ENCODE peak calls at places on chromosomes 3 and 15, in six cellular contexts. One of them, this sample, is unnamed.

GRCh38 chr3:134364061-134364935 is 9.9 kb downstream of the AMOTL2 start:
- DNase-seq in GM13977: peak; percentile 48
- DNase-seq in upper lobe of left lung: peak; percentile 94
- DNase-seq in GM20000: peak; percentile 47
- DNase-seq in endodermal cell: peak; percentile 99
- DNase-seq in substantia nigra: peak; percentile 62
- DNase-seq in this sample: peak; percentile 93

GRCh38 chr3:12187448-12188327 is 29.0 kb upstream of the TIMP4 start:
- DNase-seq in GM13977: peak; percentile 46
- DNase-seq in upper lobe of left lung: peak; percentile 56
- DNase-seq in GM20000: peak; percentile 36
- DNase-seq in endodermal cell: peak; percentile 57
- DNase-seq in substantia nigra: no peak
- DNase-seq in this sample: peak; percentile 62

GRCh38 chr3:88142094-88142624 is 7.6 kb upstream of the C3orf38 start:
- DNase-seq in GM13977: no peak
- DNase-seq in upper lobe of left lung: no peak
- DNase-seq in GM20000: no peak
- DNase-seq in endodermal cell: no peak
- DNase-seq in substantia nigra: no peak
- DNase-seq in this sample: peak; percentile 39

GRCh38 chr3:181839915-181840295 is 128.2 kb downstream of the SOX2 start:
- DNase-seq in GM13977: no peak
- DNase-seq in upper lobe of left lung: no peak
- DNase-seq in GM20000: no peak
- DNase-seq in endodermal cell: no peak
- DNase-seq in substantia nigra: no peak
- DNase-seq in this sample: peak; percentile 16

GRCh38 chr3:58334013-58334321 is 1.3 kb downstream of the PXK start:
- DNase-seq in GM13977: no peak
- DNase-seq in upper lobe of left lung: no peak
- DNase-seq in GM20000: no peak
- DNase-seq in endodermal cell: no peak
- DNase-seq in substantia nigra: no peak
- DNase-seq in this sample: no peak

GRCh38 chr15:68561901-68562300 is 16.9 kb upstream of the CORO2B start:
- DNase-seq in GM13977: no peak
- DNase-seq in upper lobe of left lung: no peak
- DNase-seq in GM20000: no peak
- DNase-seq in endodermal cell: no peak
- DNase-seq in substantia nigra: no peak
- DNase-seq in this sample: no peak

GRCh38 chr3:170941551-170941950 is 33.1 kb upstream of the EIF5A2 start:
- DNase-seq in GM13977: no peak
- DNase-seq in upper lobe of left lung: no peak
- DNase-seq in GM20000: no peak
- DNase-seq in endodermal cell: no peak
- DNase-seq in substantia nigra: no peak
- DNase-seq in this sample: no peak

GRCh38 chr3:187963003-187963676 is 190.8 kb upstream of the LPP start:
- DNase-seq in GM13977: no peak
- DNase-seq in upper lobe of left lung: no peak
- DNase-seq in GM20000: no peak
- DNase-seq in endodermal cell: no peak
- DNase-seq in substantia nigra: no peak
- DNase-seq in this sample: no peak

GRCh38 chr3:184771158-184771730 is 40.7 kb upstream of the VPS8 start:
- DNase-seq in GM13977: no peak
- DNase-seq in upper lobe of left lung: no peak
- DNase-seq in GM20000: no peak
- DNase-seq in endodermal cell: no peak
- DNase-seq in substantia nigra: no peak
- DNase-seq in this sample: no peak

GRCh38 chr3:172268896-172269295 is 179.4 kb downstream of the GHSR start:
- DNase-seq in GM13977: no peak
- DNase-seq in upper lobe of left lung: no peak
- DNase-seq in GM20000: no peak
- DNase-seq in endodermal cell: no peak
- DNase-seq in substantia nigra: no peak
- DNase-seq in this sample: no peak

GRCh38 chr3:43198791-43199644 is 87.3 kb upstream of the SNRK start:
- DNase-seq in GM13977: no peak
- DNase-seq in upper lobe of left lung: no peak
- DNase-seq in GM20000: no peak
- DNase-seq in endodermal cell: no peak
- DNase-seq in substantia nigra: no peak
- DNase-seq in this sample: no peak

GRCh38 chr15:73902121-73903020 is 23.9 kb upstream of the LOXL1 start:
- DNase-seq in GM13977: no peak
- DNase-seq in upper lobe of left lung: no peak
- DNase-seq in GM20000: no peak
- DNase-seq in endodermal cell: peak; percentile 66
- DNase-seq in substantia nigra: no peak
- DNase-seq in this sample: no peak

GRCh38 chr3:61914277-61914676 is 352.9 kb downstream of the PTPRG start:
- DNase-seq in GM13977: no peak
- DNase-seq in upper lobe of left lung: no peak
- DNase-seq in GM20000: no peak
- DNase-seq in endodermal cell: no peak
- DNase-seq in substantia nigra: no peak
- DNase-seq in this sample: no peak

GRCh38 chr15:85646538-85647091 is 148.1 kb downstream of the KLHL25 start:
- DNase-seq in GM13977: peak; percentile 58
- DNase-seq in upper lobe of left lung: no peak
- DNase-seq in GM20000: peak; percentile 53
- DNase-seq in endodermal cell: no peak
- DNase-seq in substantia nigra: no peak
- DNase-seq in this sample: peak; percentile 94

GRCh38 chr15:74631408-74631807 is 15.8 kb downstream of the CLK3 start:
- DNase-seq in GM13977: no peak
- DNase-seq in upper lobe of left lung: no peak
- DNase-seq in GM20000: no peak
- DNase-seq in endodermal cell: no peak
- DNase-seq in substantia nigra: no peak
- DNase-seq in this sample: no peak

GRCh38 chr15:83947156-83947555 is 288.4 kb upstream of the GOLGA6L4 start:
- DNase-seq in GM13977: no peak
- DNase-seq in upper lobe of left lung: no peak
- DNase-seq in GM20000: no peak
- DNase-seq in endodermal cell: no peak
- DNase-seq in substantia nigra: peak; percentile 3
- DNase-seq in this sample: no peak

GRCh38 chr3:52236424-52236886 is 2.5 kb downstream of the TWF2 start:
- DNase-seq in GM13977: no peak
- DNase-seq in upper lobe of left lung: peak; percentile 20
- DNase-seq in GM20000: no peak
- DNase-seq in endodermal cell: no peak
- DNase-seq in substantia nigra: no peak
- DNase-seq in this sample: no peak

GRCh38 chr15:34753236-34753894 is 1.4 kb downstream of the GJD2 start:
- DNase-seq in GM13977: no peak
- DNase-seq in upper lobe of left lung: no peak
- DNase-seq in GM20000: no peak
- DNase-seq in endodermal cell: peak; percentile 93
- DNase-seq in substantia nigra: no peak
- DNase-seq in this sample: peak; percentile 36

GRCh38 chr3:61975936-61976335 is 397.4 kb downstream of the FEZF2 start:
- DNase-seq in GM13977: no peak
- DNase-seq in upper lobe of left lung: no peak
- DNase-seq in GM20000: no peak
- DNase-seq in endodermal cell: no peak
- DNase-seq in substantia nigra: no peak
- DNase-seq in this sample: no peak

This sample was measured in astrocyte.